ENCODE peak calls at places on chromosomes 13 and 19, in six cellular contexts. T is K562, H is neural progenitor cell, N is keratinocyte, E is fibroblast of lung, P is HepG2. C is an unnamed sample.

GRCh38 chr13:99339736-99340392 is 32.7 kb upstream of the GPR183 start:
- DNase-seq in T (peak; percentile 69), H (no peak), N (no peak), E (peak; percentile 48), P (no peak), C (no peak)

GRCh38 chr13:35597451-35597850 is 121.0 kb upstream of the MAB21L1 start:
- DNase-seq in T (no peak), H (no peak), N (no peak), E (no peak), P (no peak), C (no peak)

GRCh38 chr13:102441085-102441484 is 39.2 kb upstream of the FGF14 start:
- DNase-seq in T (no peak), H (no peak), N (no peak), E (no peak), P (no peak), C (no peak)

GRCh38 chr19:15129856-15130580 is 22.8 kb downstream of the SYDE1 start:
- DNase-seq in T (no peak), H (no peak), N (peak; percentile 33), E (no peak), P (no peak), C (no peak)

GRCh38 chr13:35923347-35923746 is 207.8 kb downstream of the DCLK1 start:
- DNase-seq in T (no peak), H (no peak), N (no peak), E (peak; percentile 17), P (no peak), C (no peak)

GRCh38 chr13:25330541-25330940 is 29.1 kb downstream of the NUP58 start:
- DNase-seq in T (no peak), H (no peak), N (no peak), E (peak; percentile 17), P (no peak), C (no peak)

GRCh38 chr13:24905242-24905641 is 141.3 kb downstream of the RNF17 start:
- DNase-seq in T (no peak), H (no peak), N (no peak), E (peak; percentile 22), P (no peak), C (no peak)

GRCh38 chr19:2607712-2608601 is 94.5 kb downstream of the GNG7 start:
- DNase-seq in T (no peak), H (no peak), N (no peak), E (no peak), P (no peak), C (peak; percentile 96)

GRCh38 chr13:100828226-100828625 is 153.6 kb upstream of the TMTC4 start:
- DNase-seq in T (no peak), H (peak; percentile 70), N (no peak), E (no peak), P (peak; percentile 42), C (no peak)

GRCh38 chr13:42396901-42397670 is 125.1 kb downstream of the AKAP11 start:
- DNase-seq in T (no peak), H (no peak), N (no peak), E (no peak), P (no peak), C (no peak)

GRCh38 chr13:42396501-42396900 is 124.5 kb downstream of the AKAP11 start:
- DNase-seq in T (no peak), H (no peak), N (no peak), E (no peak), P (no peak), C (no peak)

GRCh38 chr13:42400188-42400833 is 128.4 kb downstream of the AKAP11 start:
- DNase-seq in T (no peak), H (no peak), N (no peak), E (no peak), P (no peak), C (no peak)

GRCh38 chr13:42401376-42401775 is 129.4 kb downstream of the AKAP11 start:
- DNase-seq in T (no peak), H (no peak), N (no peak), E (no peak), P (no peak), C (no peak)

DNA sequence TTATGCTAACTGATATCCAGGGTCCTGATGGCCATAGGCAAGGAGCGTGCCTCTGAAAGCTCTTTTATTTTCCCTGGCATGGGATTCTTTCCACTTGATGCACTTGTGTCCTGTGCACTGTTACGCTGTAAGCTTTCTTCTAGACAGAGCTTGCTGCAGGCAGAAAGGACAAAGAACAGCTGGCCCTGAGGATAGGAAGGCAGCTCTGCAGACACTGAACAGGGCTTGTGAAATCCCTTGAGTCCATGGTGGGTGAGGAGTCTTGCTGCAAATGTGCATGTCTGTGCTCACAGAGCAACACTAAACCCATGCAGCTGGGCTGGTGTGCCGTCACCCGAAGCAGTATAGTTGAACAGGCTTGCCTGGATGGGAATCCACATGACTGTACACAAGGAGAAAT is 126.6 kb downstream of the AKAP11 start:
- DNase-seq in T (no peak), H (peak; percentile 47), N (no peak), E (no peak), P (no peak), C (no peak)
- H3K27me3 ChIP-seq in T (peaks cover 10% of the 10 kb centered on the region), H (no peaks in the 10 kb centered on the region), N (peaks cover 4% of the 10 kb centered on the region), E (peaks cover 6% of the 10 kb centered on the region), P (no peaks in the 10 kb centered on the region), C (no peaks in the 10 kb centered on the region)

GRCh38 chr19:47430041-47430802 is 10.9 kb upstream of the MEIS3 start:
- DNase-seq in T (no peak), H (peak; percentile 80), N (no peak), E (peak; percentile 36), P (no peak), C (no peak)
- H3K9ac ChIP-seq in T (peak overlapping the region; percentile 33), H (no peak overlapping the region), N (no peak overlapping the region), E (no peak overlapping the region), P (no peak overlapping the region), C (no peak overlapping the region)

GRCh38 chr13:78608254-78608704 is 4.9 kb upstream of the POU4F1 start:
- DNase-seq in T (no peak), H (peak; percentile 29), N (no peak), E (no peak), P (no peak), C (no peak)

GRCh38 chr13:78604782-78605611 is 1.6 kb upstream of the POU4F1 start:
- DNase-seq in T (peak; percentile 54), H (peak; percentile 67), N (no peak), E (no peak), P (peak; percentile 50), C (no peak)

GRCh38 chr13:78608705-78609463 is 5.5 kb upstream of the POU4F1 start:
- DNase-seq in T (no peak), H (peak; percentile 58), N (no peak), E (peak; percentile 4), P (no peak), C (no peak)

GRCh38 chr13:78607409-78608253 is 4.3 kb upstream of the POU4F1 start:
- DNase-seq in T (no peak), H (peak; percentile 62), N (no peak), E (peak; percentile 1), P (no peak), C (no peak)

DNA sequence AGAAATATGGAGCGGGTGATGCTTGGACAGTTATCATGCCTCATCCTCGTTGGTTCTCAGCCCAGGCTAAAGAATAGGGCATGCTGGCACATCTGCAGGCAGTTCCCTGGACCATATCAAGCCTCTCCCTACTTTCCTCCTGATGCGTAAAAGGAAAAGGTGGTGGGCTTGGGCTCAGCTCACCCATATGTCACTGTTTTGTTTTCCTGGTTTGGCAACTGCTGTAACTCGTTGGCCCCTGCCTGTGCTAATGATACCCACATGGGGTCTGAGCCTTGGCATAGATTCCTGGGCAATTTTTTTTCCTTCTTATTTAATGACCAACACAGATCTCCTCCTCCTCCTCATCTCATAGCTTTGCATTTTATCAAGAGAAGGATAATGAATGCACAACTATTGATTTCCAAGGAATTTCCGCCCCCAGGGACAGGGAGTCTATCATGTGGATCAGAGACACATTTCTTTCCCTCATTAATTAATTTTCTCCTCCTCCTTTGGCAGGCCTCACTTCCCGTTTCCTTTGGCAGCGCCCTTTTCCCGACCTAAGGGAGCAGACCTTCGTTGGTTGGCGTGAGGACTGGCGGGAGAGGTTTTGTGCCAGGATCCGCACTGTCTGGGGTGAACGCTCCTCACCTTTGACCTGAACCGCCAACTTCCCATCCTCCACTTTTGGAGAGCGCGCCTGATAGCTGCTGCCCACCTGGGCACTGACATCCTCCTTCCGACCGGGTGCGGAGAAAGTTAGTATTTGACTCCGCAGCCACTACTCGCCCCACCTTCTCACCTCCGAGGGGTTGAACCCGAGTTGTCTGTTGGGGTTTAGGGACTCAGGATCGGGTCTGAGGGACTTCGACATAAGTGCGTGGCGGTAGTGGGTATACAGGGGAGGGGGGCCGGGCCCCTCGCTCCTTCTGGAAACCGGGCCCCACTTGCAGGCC is 3.4 kb upstream of the POU4F1 start:
- DNase-seq in T (no peak), H (peak; percentile 29), N (no peak), E (no peak), P (no peak), C (no peak)
- TF ChIP-seq EZH2 in T (no peak), H (peak; percentile 94), N (peak; percentile 67), E (peak; percentile 71), P (no peak), C (no peak)

GRCh38 chr13:90049989-90050671 is 1297.4 kb upstream of the MIR17HG start:
- DNase-seq in T (no peak), H (no peak), N (no peak), E (no peak), P (no peak), C (no peak)

DNA sequence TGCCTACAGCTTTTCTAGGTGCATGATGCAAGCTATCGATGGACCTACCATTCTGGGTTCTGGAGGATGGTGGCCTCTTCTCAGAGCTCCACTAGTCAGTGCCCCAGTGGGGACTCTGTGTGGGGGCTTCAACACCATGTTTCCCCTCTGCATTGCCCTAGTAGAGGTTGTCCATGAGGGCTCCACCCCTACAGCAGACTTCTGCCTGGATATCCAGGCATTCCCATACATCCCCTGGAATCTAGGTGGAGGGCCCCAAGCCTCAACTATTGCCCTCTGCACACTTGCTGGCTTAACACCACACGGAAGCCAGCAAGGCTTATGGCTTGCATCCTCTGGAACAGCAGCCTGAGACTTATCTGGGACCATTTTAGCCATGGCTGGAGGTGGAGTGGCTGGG is 1299.9 kb upstream of the MIR17HG start:
- DNase-seq in T (no peak), H (no peak), N (no peak), E (no peak), P (no peak), C (no peak)
- H3K27me3 ChIP-seq in T (no peaks in the 10 kb centered on the region), H (no peaks in the 10 kb centered on the region), N (no peaks in the 10 kb centered on the region), E (no peaks in the 10 kb centered on the region), P (no peaks in the 10 kb centered on the region), C (no peaks in the 10 kb centered on the region)

GRCh38 chr13:40205771-40206240 is 460.6 kb downstream of the FOXO1 start:
- DNase-seq in T (no peak), H (no peak), N (peak; percentile 1), E (no peak), P (no peak), C (no peak)
- H3K9ac ChIP-seq in T (no peak overlapping the region), H (no peak overlapping the region), N (peak overlapping the region; percentile 71), E (no peak overlapping the region), P (no peak overlapping the region), C (no peak overlapping the region)

DNA sequence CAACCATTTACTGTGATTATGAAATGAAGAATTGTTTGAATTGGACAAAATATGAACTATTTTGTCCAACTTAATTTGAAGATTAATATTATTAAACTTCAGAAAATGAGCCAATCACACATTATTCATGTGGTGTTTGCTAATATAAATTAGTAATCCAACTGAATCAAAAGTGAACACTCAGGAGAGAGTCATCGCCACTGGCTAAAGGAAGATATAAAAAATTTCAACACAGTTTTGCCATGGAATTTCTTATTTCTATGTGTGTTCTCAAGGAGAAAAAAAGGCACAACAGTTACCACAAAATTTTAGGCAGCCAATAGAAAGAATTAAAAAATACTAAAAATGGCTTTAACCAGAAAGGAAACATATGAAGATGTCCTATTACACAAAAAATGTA is 2683.8 kb downstream of the PCDH9 start:
- DNase-seq in T (no peak), H (no peak), N (no peak), E (no peak), P (no peak), C (no peak)
- TF ChIP-seq EZH2 in T (no peak), H (no peak), N (no peak), E (no peak), P (no peak), C (no peak)

GRCh38 chr19:51479531-51480331 is 1.4 kb downstream of the CEACAM18 start:
- DNase-seq in T (no peak), H (no peak), N (no peak), E (no peak), P (no peak), C (no peak)
- H3K27me3 ChIP-seq in T (no peaks in the 10 kb centered on the region), H (no peaks in the 10 kb centered on the region), N (no peaks in the 10 kb centered on the region), E (no peaks in the 10 kb centered on the region), P (no peaks in the 10 kb centered on the region), C (no peaks in the 10 kb centered on the region)

C was measured in MM.1S.